ENCODE peak calls at places on chromosome 12, in five cellular contexts. D is spleen, R is endothelial cell, E is tibial nerve, P is tibial artery. C is an unnamed sample.

GRCh38 chr12:32107376-32108267 is 975 bp downstream of the BICD1 start:
- DNase-seq in D (no peak), R (peak), E (no peak), P (no peak), C (no peak)

GRCh38 chr12:100845095-100845494 is 50.5 kb downstream of the ANO4 start:
- DNase-seq in D (no peak), R (no peak), E (no peak), P (no peak), C (no peak)

GRCh38 chr12:26402648-26403047 is 207.3 kb downstream of the SSPN start:
- DNase-seq in D (no peak), R (no peak), E (no peak), P (no peak), C (no peak)

GRCh38 chr12:112616469-112617190 is 174.9 kb upstream of the RPH3A start:
- DNase-seq in D (no peak), R (no peak), E (no peak), P (no peak), C (no peak)

GRCh38 chr12:124901003-124901402 is 13.4 kb downstream of the UBC start:
- DNase-seq in D (no peak), R (no peak), E (no peak), P (no peak), C (no peak)

GRCh38 chr12:83015390-83016225 is 328.9 kb downstream of the TMTC2 start:
- DNase-seq in D (no peak), R (no peak), E (peak), P (no peak), C (no peak)

GRCh38 chr12:112122823-112123690 is 2.3 kb upstream of the TRAFD1 start:
- DNase-seq in D (no peak), R (no peak), E (no peak), P (no peak), C (no peak)

GRCh38 chr12:47458273-47458672 is 247.6 kb downstream of the RPAP3 start:
- DNase-seq in D (no peak), R (no peak), E (no peak), P (no peak), C (no peak)

GRCh38 chr12:117130806-117131205 is 31.6 kb upstream of the TESC start:
- DNase-seq in D (no peak), R (no peak), E (no peak), P (no peak), C (no peak)

GRCh38 chr12:93968928-93969327 is 179.4 kb upstream of the PLXNC1 start:
- DNase-seq in D (no peak), R (no peak), E (no peak), P (no peak), C (no peak)

GRCh38 chr12:58314610-58315009 is 373.2 kb downstream of the ATP23 start:
- DNase-seq in D (no peak), R (no peak), E (no peak), P (no peak), C (no peak)

GRCh38 chr12:28939427-28939826 is 209.7 kb upstream of the FAR2 start:
- DNase-seq in D (no peak), R (no peak), E (no peak), P (no peak), C (no peak)